ENCODE peak calls at places on chromosomes 11 and 22, in five cellular contexts. One of them, this sample, is unnamed.

GRCh38 chr22:41731609-41732008 is 32.3 kb downstream of the MEI1 start:
- DNase-seq in naive thymus-derived CD4-positive, alpha-beta T cell: no peak
- DNase-seq in WTC11: no peak
- DNase-seq in Right ventricle myocardium superior: no peak
- DNase-seq in activated T-cell treated with anti-CD3 and anti-CD28 coated beads for 48 hours: no peak
- DNase-seq in this sample: no peak

GRCh38 chr22:27443315-27443714 is 358.2 kb downstream of the MN1 start:
- DNase-seq in naive thymus-derived CD4-positive, alpha-beta T cell: no peak
- DNase-seq in WTC11: no peak
- DNase-seq in Right ventricle myocardium superior: peak; percentile 70
- DNase-seq in activated T-cell treated with anti-CD3 and anti-CD28 coated beads for 48 hours: no peak
- DNase-seq in this sample: no peak

GRCh38 chr11:110472858-110473257 is 43.1 kb downstream of the FDX1 start:
- DNase-seq in naive thymus-derived CD4-positive, alpha-beta T cell: no peak
- DNase-seq in WTC11: no peak
- DNase-seq in Right ventricle myocardium superior: no peak
- DNase-seq in activated T-cell treated with anti-CD3 and anti-CD28 coated beads for 48 hours: no peak
- DNase-seq in this sample: no peak

GRCh38 chr22:30414525-30415047 is 11.0 kb upstream of the MTFP1 start:
- DNase-seq in naive thymus-derived CD4-positive, alpha-beta T cell: no peak
- DNase-seq in WTC11: no peak
- DNase-seq in Right ventricle myocardium superior: no peak
- DNase-seq in activated T-cell treated with anti-CD3 and anti-CD28 coated beads for 48 hours: no peak
- DNase-seq in this sample: no peak

GRCh38 chr11:45180888-45181594 is 34.6 kb downstream of the PRDM11 start:
- DNase-seq in naive thymus-derived CD4-positive, alpha-beta T cell: no peak
- DNase-seq in WTC11: no peak
- DNase-seq in Right ventricle myocardium superior: peak; percentile 78
- DNase-seq in activated T-cell treated with anti-CD3 and anti-CD28 coated beads for 48 hours: peak; percentile 32
- DNase-seq in this sample: peak; percentile 88

GRCh38 chr22:25027052-25027525 is 74.6 kb downstream of the KIAA1671 start:
- DNase-seq in naive thymus-derived CD4-positive, alpha-beta T cell: no peak
- DNase-seq in WTC11: no peak
- DNase-seq in Right ventricle myocardium superior: no peak
- DNase-seq in activated T-cell treated with anti-CD3 and anti-CD28 coated beads for 48 hours: no peak
- DNase-seq in this sample: no peak

GRCh38 chr11:8015753-8016239 is 28.7 kb downstream of the EIF3F start:
- DNase-seq in naive thymus-derived CD4-positive, alpha-beta T cell: no peak
- DNase-seq in WTC11: no peak
- DNase-seq in Right ventricle myocardium superior: no peak
- DNase-seq in activated T-cell treated with anti-CD3 and anti-CD28 coated beads for 48 hours: no peak
- DNase-seq in this sample: no peak

GRCh38 chr11:57340228-57340627 is 2.1 kb downstream of the P2RX3 start:
- DNase-seq in naive thymus-derived CD4-positive, alpha-beta T cell: no peak
- DNase-seq in WTC11: peak; percentile 65
- DNase-seq in Right ventricle myocardium superior: no peak
- DNase-seq in activated T-cell treated with anti-CD3 and anti-CD28 coated beads for 48 hours: no peak
- DNase-seq in this sample: no peak

GRCh38 chr11:64585150-64585549 is 5.9 kb upstream of the SLC22A12 start:
- DNase-seq in naive thymus-derived CD4-positive, alpha-beta T cell: no peak
- DNase-seq in WTC11: no peak
- DNase-seq in Right ventricle myocardium superior: no peak
- DNase-seq in activated T-cell treated with anti-CD3 and anti-CD28 coated beads for 48 hours: no peak
- DNase-seq in this sample: no peak